ENCODE peak calls at places on chromosomes 16 and 17, in four cellular contexts. One of them, this sample, is unnamed.

GRCh38 chr17:27319536-27320221 is 25.8 kb downstream of the WSB1 start:
- DNase-seq in A549: no peak
- DNase-seq in stomach: peak
- DNase-seq in dorsolateral prefrontal cortex: peak
- DNase-seq in this sample: no peak

GRCh38 chr16:87733190-87733589 is 32.6 kb downstream of the KLHDC4 start:
- DNase-seq in dorsolateral prefrontal cortex: no peak
- DNase-seq in stomach: no peak
- DNase-seq in A549: no peak
- DNase-seq in this sample: no peak

GRCh38 chr16:12356622-12357365 is 380.3 kb downstream of the SNX29 start:
- DNase-seq in dorsolateral prefrontal cortex: no peak
- DNase-seq in A549: no peak
- DNase-seq in stomach: no peak
- DNase-seq in this sample: no peak

GRCh38 chr16:81539009-81539820 is 94.6 kb downstream of the CMIP start:
- DNase-seq in stomach: no peak
- DNase-seq in A549: no peak
- DNase-seq in dorsolateral prefrontal cortex: no peak
- DNase-seq in this sample: peak

GRCh38 chr17:2087597-2088211 is 32.8 kb downstream of the HIC1 start:
- DNase-seq in stomach: no peak
- DNase-seq in A549: no peak
- DNase-seq in dorsolateral prefrontal cortex: peak
- DNase-seq in this sample: peak

GRCh38 chr17:17609121-17609520 is 17.6 kb upstream of the PEMT start:
- DNase-seq in stomach: no peak
- DNase-seq in A549: peak
- DNase-seq in dorsolateral prefrontal cortex: no peak
- DNase-seq in this sample: no peak

GRCh38 chr17:58183514-58183913 is 9.0 kb upstream of the EPX start:
- DNase-seq in dorsolateral prefrontal cortex: no peak
- DNase-seq in stomach: no peak
- DNase-seq in A549: no peak
- DNase-seq in this sample: no peak

GRCh38 chr17:750431-751037 is 1.5 kb downstream of the GEMIN4 start:
- DNase-seq in stomach: no peak
- DNase-seq in A549: no peak
- DNase-seq in dorsolateral prefrontal cortex: no peak
- DNase-seq in this sample: no peak

GRCh38 chr16:53417011-53417410 is 17.3 kb upstream of the RBL2 start:
- DNase-seq in stomach: no peak
- DNase-seq in A549: no peak
- DNase-seq in dorsolateral prefrontal cortex: no peak
- DNase-seq in this sample: no peak

GRCh38 chr16:22624038-22624656 is 113.5 kb downstream of the NPIPB5 start:
- DNase-seq in A549: no peak
- DNase-seq in stomach: no peak
- DNase-seq in dorsolateral prefrontal cortex: no peak
- DNase-seq in this sample: no peak

GRCh38 chr17:16506188-16506587 is 14.2 kb upstream of the LRRC75A start:
- DNase-seq in dorsolateral prefrontal cortex: no peak
- DNase-seq in A549: no peak
- DNase-seq in stomach: no peak
- DNase-seq in this sample: no peak

GRCh38 chr17:27846042-27846655 is 45.8 kb upstream of the NOS2 start:
- DNase-seq in dorsolateral prefrontal cortex: no peak
- DNase-seq in stomach: no peak
- DNase-seq in A549: no peak
- DNase-seq in this sample: no peak

GRCh38 chr17:27609606-27610303 is 21.2 kb upstream of the LGALS9 start:
- DNase-seq in dorsolateral prefrontal cortex: no peak
- DNase-seq in A549: peak
- DNase-seq in stomach: peak
- DNase-seq in this sample: no peak

GRCh38 chr17:50127661-50128361 is 2.1 kb downstream of the SAMD14 start:
- DNase-seq in stomach: no peak
- DNase-seq in A549: no peak
- DNase-seq in dorsolateral prefrontal cortex: no peak
- DNase-seq in this sample: no peak

GRCh38 chr17:79572136-79572915 is 38.5 kb downstream of the RBFOX3 start:
- DNase-seq in A549: no peak
- DNase-seq in dorsolateral prefrontal cortex: no peak
- DNase-seq in stomach: no peak
- DNase-seq in this sample: no peak

GRCh38 chr17:49843774-49844350 is 4.0 kb downstream of the TAC4 start:
- DNase-seq in stomach: no peak
- DNase-seq in A549: peak
- DNase-seq in dorsolateral prefrontal cortex: no peak
- DNase-seq in this sample: no peak

GRCh38 chr17:31291820-31292219 is 5.2 kb downstream of the OMG start:
- DNase-seq in stomach: no peak
- DNase-seq in dorsolateral prefrontal cortex: no peak
- DNase-seq in A549: no peak
- DNase-seq in this sample: peak

GRCh38 chr16:6206080-6206479 is 1108.5 kb upstream of the EEF2KMT start:
- DNase-seq in A549: no peak
- DNase-seq in stomach: no peak
- DNase-seq in dorsolateral prefrontal cortex: no peak
- DNase-seq in this sample: no peak

GRCh38 chr17:67441052-67441738 is 64.1 kb downstream of the PITPNC1 start:
- DNase-seq in stomach: no peak
- DNase-seq in A549: peak
- DNase-seq in dorsolateral prefrontal cortex: no peak
- DNase-seq in this sample: peak

GRCh38 chr17:47733047-47733413 is at the start of gene TBX21:
- DNase-seq in A549: peak
- DNase-seq in stomach: peak
- DNase-seq in dorsolateral prefrontal cortex: no peak
- DNase-seq in this sample: no peak
- H3K27ac ChIP-seq in A549: no peak
- H3K27ac ChIP-seq in stomach: peak
- H3K27ac ChIP-seq in dorsolateral prefrontal cortex: no peak
- H3K27ac ChIP-seq in this sample: no peak

DNA sequence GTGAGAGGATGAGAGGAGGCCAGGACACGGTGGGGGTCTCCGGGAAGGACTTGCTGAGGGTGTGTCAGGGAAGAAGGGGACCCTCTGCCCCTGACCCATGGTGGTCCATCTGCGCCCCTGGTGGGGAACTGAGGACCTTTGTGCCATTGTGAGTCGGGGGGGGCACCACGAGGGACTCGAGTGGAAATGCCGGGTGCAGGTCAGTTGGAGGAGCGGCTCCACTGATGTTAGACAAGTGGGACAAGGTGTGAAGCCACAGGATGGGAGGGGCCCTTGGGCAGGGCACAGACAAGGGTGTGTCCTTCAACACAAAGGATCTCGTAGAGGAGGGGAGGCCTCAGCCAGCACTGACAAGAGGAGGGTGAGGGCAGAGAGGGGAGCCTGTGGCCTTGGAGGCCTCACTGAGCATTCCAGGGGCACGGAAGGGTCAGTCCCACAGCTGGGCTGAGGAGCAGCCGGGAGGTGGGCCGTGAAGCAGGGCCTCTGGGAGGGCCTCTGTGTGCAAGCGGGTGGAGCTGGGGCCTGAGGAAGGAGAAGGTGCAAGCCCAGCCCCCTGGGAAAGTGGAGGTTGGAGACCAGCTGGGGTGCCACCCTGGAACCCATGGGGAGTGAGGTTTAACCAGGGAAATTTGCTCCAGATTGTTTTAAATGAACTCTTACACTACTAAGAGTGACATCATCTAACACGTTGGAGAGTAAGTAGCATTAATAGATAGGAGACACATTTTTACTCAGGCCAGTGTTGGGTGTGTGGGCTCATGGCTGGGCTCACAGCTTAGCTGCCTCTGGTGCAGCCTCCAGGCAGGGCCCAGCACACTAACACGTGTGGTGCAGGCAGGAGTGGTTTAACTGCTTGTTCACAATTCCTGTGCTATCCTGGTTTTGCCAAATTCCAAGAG is 27.9 kb downstream of the NARF start:
- DNase-seq in A549: no peak
- DNase-seq in stomach: no peak
- DNase-seq in dorsolateral prefrontal cortex: no peak
- DNase-seq in this sample: no peak
- H3K27ac ChIP-seq in A549: no peak
- H3K27ac ChIP-seq in stomach: no peak
- H3K27ac ChIP-seq in dorsolateral prefrontal cortex: no peak
- H3K27ac ChIP-seq in this sample: no peak

GRCh38 chr16:83995756-83996155 is 27.7 kb downstream of the NECAB2 start:
- DNase-seq in stomach: peak
- DNase-seq in dorsolateral prefrontal cortex: no peak
- DNase-seq in A549: no peak
- DNase-seq in this sample: peak

GRCh38 chr16:83994703-83995102 is 26.7 kb downstream of the NECAB2 start:
- DNase-seq in dorsolateral prefrontal cortex: no peak
- DNase-seq in stomach: no peak
- DNase-seq in A549: no peak
- DNase-seq in this sample: no peak

GRCh38 chr16:83992624-83993023 is 24.6 kb downstream of the NECAB2 start:
- DNase-seq in dorsolateral prefrontal cortex: peak
- DNase-seq in A549: no peak
- DNase-seq in stomach: no peak
- DNase-seq in this sample: peak

GRCh38 chr16:83996481-83997252 is 28.6 kb downstream of the NECAB2 start:
- DNase-seq in dorsolateral prefrontal cortex: no peak
- DNase-seq in A549: no peak
- DNase-seq in stomach: no peak
- DNase-seq in this sample: no peak

DNA sequence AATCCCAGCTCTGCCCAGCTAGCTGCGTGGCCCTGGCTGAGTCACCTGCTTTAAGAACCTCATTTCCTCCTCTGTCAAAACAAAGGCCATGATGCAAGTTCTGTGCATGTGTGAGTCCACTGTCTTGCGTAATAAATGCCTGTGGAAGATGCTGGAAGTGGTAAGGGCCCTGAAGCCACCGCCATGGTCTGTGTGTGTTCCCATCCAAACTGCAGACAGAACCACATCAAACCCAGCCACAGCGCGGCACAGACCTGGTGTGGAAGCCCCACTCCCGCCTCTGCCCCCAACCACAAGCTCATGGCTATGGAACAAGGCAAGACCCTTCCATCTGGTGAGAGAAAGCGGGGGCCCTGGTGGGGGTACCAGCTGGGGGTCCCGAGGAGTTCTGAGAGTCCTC is 26.0 kb downstream of the NECAB2 start:
- DNase-seq in stomach: no peak
- DNase-seq in A549: peak
- DNase-seq in dorsolateral prefrontal cortex: no peak
- DNase-seq in this sample: peak
- H3K27ac ChIP-seq in stomach: no peak
- H3K27ac ChIP-seq in A549: peak
- H3K27ac ChIP-seq in dorsolateral prefrontal cortex: no peak
- H3K27ac ChIP-seq in this sample: no peak

GRCh38 chr17:60311936-60312335 is 80.0 kb downstream of the USP32 start:
- DNase-seq in A549: no peak
- DNase-seq in dorsolateral prefrontal cortex: no peak
- DNase-seq in stomach: no peak
- DNase-seq in this sample: peak

GRCh38 chr17:60311186-60311585 is 80.7 kb downstream of the USP32 start:
- DNase-seq in stomach: no peak
- DNase-seq in A549: no peak
- DNase-seq in dorsolateral prefrontal cortex: no peak
- DNase-seq in this sample: no peak

GRCh38 chr17:60318830-60319229 is 73.1 kb downstream of the USP32 start:
- DNase-seq in dorsolateral prefrontal cortex: no peak
- DNase-seq in stomach: no peak
- DNase-seq in A549: no peak
- DNase-seq in this sample: no peak

GRCh38 chr17:60314423-60314822 is 77.5 kb downstream of the USP32 start:
- DNase-seq in stomach: no peak
- DNase-seq in A549: no peak
- DNase-seq in dorsolateral prefrontal cortex: no peak
- DNase-seq in this sample: no peak

DNA sequence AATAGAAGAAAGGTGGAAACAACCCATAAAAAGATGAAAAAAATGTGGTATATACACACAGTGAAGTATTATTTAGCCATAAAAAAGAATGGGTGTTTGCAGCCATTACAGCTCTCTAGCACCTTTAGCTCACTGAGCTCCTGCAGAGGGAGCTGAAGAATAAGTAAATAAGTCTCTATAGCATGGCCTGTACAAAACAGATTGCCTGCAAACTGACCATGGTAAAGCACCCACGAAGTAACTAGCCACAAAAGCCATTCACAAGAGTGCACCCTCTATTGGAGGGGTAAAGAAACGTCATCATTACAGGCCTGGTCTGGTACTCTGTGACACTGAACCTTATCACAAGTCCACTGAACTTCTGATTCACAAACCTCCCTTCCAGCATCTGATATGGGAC is 76.3 kb downstream of the USP32 start:
- DNase-seq in dorsolateral prefrontal cortex: no peak
- DNase-seq in stomach: no peak
- DNase-seq in A549: peak
- DNase-seq in this sample: no peak
- H3K27ac ChIP-seq in dorsolateral prefrontal cortex: no peak
- H3K27ac ChIP-seq in stomach: no peak
- H3K27ac ChIP-seq in A549: no peak
- H3K27ac ChIP-seq in this sample: no peak